ENCODE peak calls at places on chromosomes 7 and 10, in ten cellular contexts. C, K, H, B, W, Q, I, Z, D and J are unnamed samples.

GRCh38 chr7:37666026-37666780 is 17.4 kb upstream of the GPR141 start:
- DNase-seq in I (no peak), K (no peak), C (no peak), Q (no peak), D (no peak), B (no peak), H (peak), Z (no peak), W (no peak), J (no peak)

GRCh38 chr7:83976302-83976701 is 218.3 kb downstream of the SEMA3A start:
- DNase-seq in C (peak), W (no peak), I (no peak), D (no peak), Z (no peak), H (peak), B (peak), Q (no peak), K (peak), J (peak)

GRCh38 chr7:44678468-44679179 is 70.0 kb upstream of the ZMIZ2 start:
- DNase-seq in H (no peak), D (no peak), I (peak), Q (no peak), K (peak), W (no peak), Z (no peak), B (peak), C (no peak), J (peak)

GRCh38 chr10:11454958-11455566 is 156.4 kb downstream of the USP6NL start:
- DNase-seq in B (no peak), H (no peak), I (no peak), D (no peak), Z (no peak), C (no peak), K (no peak), W (no peak), Q (no peak), J (no peak)

GRCh38 chr10:100516847-100517246 is 2.8 kb downstream of the SEC31B start:
- DNase-seq in D (no peak), C (no peak), W (no peak), Q (no peak), I (peak), B (no peak), K (no peak), Z (no peak), H (peak), J (no peak)

GRCh38 chr10:78513330-78513729 is 479.7 kb downstream of the RPS24 start:
- DNase-seq in Z (no peak), D (no peak), W (no peak), H (no peak), I (no peak), K (no peak), C (no peak), Q (no peak), B (no peak), J (no peak)

GRCh38 chr10:11525503-11525902 is 85.9 kb downstream of the USP6NL start:
- DNase-seq in H (no peak), W (no peak), Q (no peak), D (no peak), C (no peak), Z (no peak), I (no peak), B (peak), K (no peak), J (peak)

GRCh38 chr10:9999627-10000026 is 1018.0 kb upstream of the CELF2 start:
- DNase-seq in B (no peak), Z (no peak), K (no peak), I (no peak), H (no peak), Q (no peak), C (no peak), W (no peak), D (no peak), J (no peak)

GRCh38 chr10:52818019-52818418 is 45.4 kb upstream of the MBL2 start:
- DNase-seq in H (no peak), K (peak), D (no peak), B (peak), Q (no peak), Z (no peak), C (peak), W (no peak), I (peak), J (no peak)

GRCh38 chr10:30103595-30104310 is 44.4 kb upstream of the JCAD start:
- DNase-seq in Z (no peak), D (no peak), Q (no peak), K (no peak), B (peak), W (no peak), C (no peak), H (no peak), I (no peak), J (no peak)

GRCh38 chr7:132130497-132130896 is 445.8 kb downstream of the PLXNA4 start:
- DNase-seq in I (no peak), B (no peak), C (no peak), D (no peak), Z (no peak), K (no peak), Q (no peak), W (no peak), H (no peak), J (no peak)

GRCh38 chr10:31468536-31468859 is 149.5 kb downstream of the ZEB1 start:
- DNase-seq in H (no peak), K (no peak), C (no peak), I (no peak), W (no peak), D (no peak), Q (no peak), Z (no peak), B (no peak), J (no peak)

GRCh38 chr7:9106747-9107146 is 673.3 kb downstream of the NXPH1 start:
- DNase-seq in Q (no peak), W (no peak), B (no peak), K (no peak), I (no peak), D (no peak), Z (no peak), C (no peak), H (no peak), J (no peak)

GRCh38 chr10:108586424-108586823 is 1336.9 kb downstream of the XPNPEP1 start:
- DNase-seq in B (no peak), Q (no peak), K (no peak), C (no peak), D (no peak), W (no peak), Z (no peak), H (no peak), I (no peak), J (no peak)

GRCh38 chr10:33178026-33178755 is 156.3 kb downstream of the NRP1 start:
- DNase-seq in C (no peak), K (no peak), W (no peak), Z (no peak), I (no peak), H (no peak), Q (no peak), B (no peak), D (no peak), J (no peak)

GRCh38 chr10:133489816-133490588 is 36.3 kb downstream of the SCART1 start:
- DNase-seq in B (no peak), H (no peak), W (no peak), C (no peak), D (no peak), Q (no peak), K (no peak), Z (no peak), I (no peak), J (no peak)